ENCODE peak calls at places on chromosomes 11 and 22, in ten cellular contexts. One of them, this sample, is unnamed.

GRCh38 chr11:134724106-134724778 is 312.2 kb upstream of the B3GAT1 start:
- DNase-seq in tibial artery: no peak
- DNase-seq in CD4-positive, alpha-beta T cell: no peak
- DNase-seq in heart left ventricle: no peak
- DNase-seq in thyroid gland: no peak
- DNase-seq in AG10803: no peak
- DNase-seq in GM12878: no peak
- DNase-seq in progenitor cell of endocrine pancreas: no peak
- DNase-seq in GM12865: no peak
- DNase-seq in endothelial cell of umbilical vein: no peak
- DNase-seq in this sample: no peak

GRCh38 chr11:116420770-116421528 is 351.8 kb downstream of the BUD13 start:
- DNase-seq in heart left ventricle: no peak
- DNase-seq in endothelial cell of umbilical vein: no peak
- DNase-seq in AG10803: no peak
- DNase-seq in GM12878: no peak
- DNase-seq in CD4-positive, alpha-beta T cell: no peak
- DNase-seq in thyroid gland: no peak
- DNase-seq in GM12865: no peak
- DNase-seq in tibial artery: no peak
- DNase-seq in progenitor cell of endocrine pancreas: no peak
- DNase-seq in this sample: no peak

GRCh38 chr22:46764140-46764680 is 1.8 kb downstream of the TBC1D22A start:
- DNase-seq in CD4-positive, alpha-beta T cell: no peak
- DNase-seq in progenitor cell of endocrine pancreas: no peak
- DNase-seq in AG10803: no peak
- DNase-seq in GM12865: peak; percentile 27
- DNase-seq in endothelial cell of umbilical vein: no peak
- DNase-seq in GM12878: no peak
- DNase-seq in thyroid gland: no peak
- DNase-seq in heart left ventricle: no peak
- DNase-seq in tibial artery: no peak
- DNase-seq in this sample: no peak

GRCh38 chr22:17728786-17729185 is 45.5 kb downstream of the BID start:
- DNase-seq in AG10803: no peak
- DNase-seq in heart left ventricle: no peak
- DNase-seq in progenitor cell of endocrine pancreas: no peak
- DNase-seq in CD4-positive, alpha-beta T cell: no peak
- DNase-seq in thyroid gland: no peak
- DNase-seq in GM12865: no peak
- DNase-seq in GM12878: no peak
- DNase-seq in endothelial cell of umbilical vein: no peak
- DNase-seq in tibial artery: no peak
- DNase-seq in this sample: no peak

GRCh38 chr11:83628622-83629347 is 342.6 kb upstream of the CCDC90B start:
- DNase-seq in endothelial cell of umbilical vein: no peak
- DNase-seq in GM12878: no peak
- DNase-seq in CD4-positive, alpha-beta T cell: no peak
- DNase-seq in AG10803: no peak
- DNase-seq in thyroid gland: no peak
- DNase-seq in progenitor cell of endocrine pancreas: no peak
- DNase-seq in GM12865: no peak
- DNase-seq in tibial artery: no peak
- DNase-seq in heart left ventricle: no peak
- DNase-seq in this sample: no peak

GRCh38 chr11:11706022-11706421 is 84.2 kb upstream of the GALNT18 start:
- DNase-seq in GM12865: no peak
- DNase-seq in tibial artery: no peak
- DNase-seq in AG10803: no peak
- DNase-seq in GM12878: no peak
- DNase-seq in heart left ventricle: no peak
- DNase-seq in progenitor cell of endocrine pancreas: no peak
- DNase-seq in CD4-positive, alpha-beta T cell: no peak
- DNase-seq in thyroid gland: no peak
- DNase-seq in endothelial cell of umbilical vein: no peak
- DNase-seq in this sample: no peak

GRCh38 chr11:38305682-38306081 is 1707.6 kb upstream of the RAG2 start:
- DNase-seq in CD4-positive, alpha-beta T cell: no peak
- DNase-seq in GM12865: no peak
- DNase-seq in thyroid gland: no peak
- DNase-seq in endothelial cell of umbilical vein: no peak
- DNase-seq in progenitor cell of endocrine pancreas: no peak
- DNase-seq in GM12878: no peak
- DNase-seq in AG10803: no peak
- DNase-seq in heart left ventricle: no peak
- DNase-seq in tibial artery: no peak
- DNase-seq in this sample: no peak

GRCh38 chr11:94706211-94706610 is 61.9 kb upstream of the AMOTL1 start:
- DNase-seq in tibial artery: no peak
- DNase-seq in GM12865: no peak
- DNase-seq in thyroid gland: no peak
- DNase-seq in CD4-positive, alpha-beta T cell: no peak
- DNase-seq in GM12878: no peak
- DNase-seq in progenitor cell of endocrine pancreas: no peak
- DNase-seq in endothelial cell of umbilical vein: no peak
- DNase-seq in AG10803: peak; percentile 46
- DNase-seq in heart left ventricle: peak; percentile 25
- DNase-seq in this sample: no peak

GRCh38 chr11:58316142-58316541 is 42.7 kb downstream of the OR5B17 start:
- DNase-seq in tibial artery: no peak
- DNase-seq in progenitor cell of endocrine pancreas: no peak
- DNase-seq in GM12878: no peak
- DNase-seq in heart left ventricle: no peak
- DNase-seq in AG10803: peak; percentile 39
- DNase-seq in thyroid gland: no peak
- DNase-seq in endothelial cell of umbilical vein: peak; percentile 54
- DNase-seq in GM12865: no peak
- DNase-seq in CD4-positive, alpha-beta T cell: no peak
- DNase-seq in this sample: no peak

GRCh38 chr22:41243361-41243760 is 2.6 kb upstream of the CHADL start:
- DNase-seq in heart left ventricle: no peak
- DNase-seq in thyroid gland: no peak
- DNase-seq in tibial artery: no peak
- DNase-seq in endothelial cell of umbilical vein: no peak
- DNase-seq in GM12878: no peak
- DNase-seq in CD4-positive, alpha-beta T cell: no peak
- DNase-seq in GM12865: no peak
- DNase-seq in AG10803: no peak
- DNase-seq in progenitor cell of endocrine pancreas: no peak
- DNase-seq in this sample: no peak

GRCh38 chr11:92268546-92268945 is 43.9 kb downstream of the FAT3 start:
- DNase-seq in GM12878: no peak
- DNase-seq in heart left ventricle: no peak
- DNase-seq in progenitor cell of endocrine pancreas: no peak
- DNase-seq in AG10803: peak; percentile 27
- DNase-seq in GM12865: no peak
- DNase-seq in endothelial cell of umbilical vein: no peak
- DNase-seq in CD4-positive, alpha-beta T cell: no peak
- DNase-seq in tibial artery: no peak
- DNase-seq in thyroid gland: no peak
- DNase-seq in this sample: no peak

GRCh38 chr11:68269414-68270081 is 2.2 kb downstream of the C11orf24 start:
- DNase-seq in heart left ventricle: peak; percentile 41
- DNase-seq in thyroid gland: no peak
- DNase-seq in tibial artery: no peak
- DNase-seq in endothelial cell of umbilical vein: no peak
- DNase-seq in GM12878: no peak
- DNase-seq in progenitor cell of endocrine pancreas: no peak
- DNase-seq in CD4-positive, alpha-beta T cell: no peak
- DNase-seq in AG10803: peak; percentile 74
- DNase-seq in GM12865: no peak
- DNase-seq in this sample: no peak

GRCh38 chr22:42604403-42604802 is 10.3 kb downstream of the POLDIP3 start:
- DNase-seq in GM12878: no peak
- DNase-seq in GM12865: no peak
- DNase-seq in heart left ventricle: no peak
- DNase-seq in endothelial cell of umbilical vein: no peak
- DNase-seq in CD4-positive, alpha-beta T cell: no peak
- DNase-seq in progenitor cell of endocrine pancreas: no peak
- DNase-seq in tibial artery: no peak
- DNase-seq in AG10803: peak; percentile 43
- DNase-seq in thyroid gland: peak; percentile 87
- DNase-seq in this sample: no peak

GRCh38 chr22:47445716-47446290 is 683.4 kb downstream of the TBC1D22A start:
- DNase-seq in endothelial cell of umbilical vein: no peak
- DNase-seq in GM12878: no peak
- DNase-seq in heart left ventricle: no peak
- DNase-seq in thyroid gland: no peak
- DNase-seq in progenitor cell of endocrine pancreas: no peak
- DNase-seq in tibial artery: no peak
- DNase-seq in AG10803: no peak
- DNase-seq in CD4-positive, alpha-beta T cell: no peak
- DNase-seq in GM12865: no peak
- DNase-seq in this sample: no peak

DNA sequence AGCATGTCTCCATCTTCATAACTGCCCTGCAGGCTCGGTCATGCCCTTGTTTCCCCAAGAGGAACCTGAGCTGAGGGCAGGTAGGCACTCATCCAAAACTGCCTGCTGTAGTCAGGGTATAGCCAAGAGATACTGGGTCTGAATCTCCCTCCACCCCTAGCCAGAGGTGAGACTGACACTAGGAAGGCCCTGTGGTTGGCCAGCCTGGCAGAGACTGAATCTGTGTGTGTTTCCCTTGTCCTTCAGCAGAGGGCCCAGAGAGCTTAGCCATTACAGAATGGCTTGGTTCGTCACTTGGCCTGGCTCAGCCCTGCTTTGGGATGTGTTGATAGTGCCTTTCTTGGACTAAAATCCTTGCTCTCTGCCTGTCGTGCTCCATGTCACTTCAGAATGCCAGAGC is 79.3 kb upstream of the SUSD2 start:
- DNase-seq in tibial artery: peak; percentile 68
- DNase-seq in thyroid gland: no peak
- DNase-seq in CD4-positive, alpha-beta T cell: no peak
- DNase-seq in progenitor cell of endocrine pancreas: no peak
- DNase-seq in AG10803: no peak
- DNase-seq in endothelial cell of umbilical vein: no peak
- DNase-seq in GM12878: no peak
- DNase-seq in GM12865: no peak
- DNase-seq in heart left ventricle: peak; percentile 52
- DNase-seq in this sample: no peak
- TF ChIP-seq CTCF in tibial artery: peak; percentile 33
- TF ChIP-seq CTCF in thyroid gland: no peak
- TF ChIP-seq CTCF in CD4-positive, alpha-beta T cell: no peak
- TF ChIP-seq CTCF in progenitor cell of endocrine pancreas: no peak
- TF ChIP-seq CTCF in AG10803: no peak
- TF ChIP-seq CTCF in endothelial cell of umbilical vein: no peak
- TF ChIP-seq CTCF in GM12878: no peak
- TF ChIP-seq CTCF in GM12865: no peak
- TF ChIP-seq CTCF in heart left ventricle: peak; percentile 6
- TF ChIP-seq CTCF in this sample: no peak

DNA sequence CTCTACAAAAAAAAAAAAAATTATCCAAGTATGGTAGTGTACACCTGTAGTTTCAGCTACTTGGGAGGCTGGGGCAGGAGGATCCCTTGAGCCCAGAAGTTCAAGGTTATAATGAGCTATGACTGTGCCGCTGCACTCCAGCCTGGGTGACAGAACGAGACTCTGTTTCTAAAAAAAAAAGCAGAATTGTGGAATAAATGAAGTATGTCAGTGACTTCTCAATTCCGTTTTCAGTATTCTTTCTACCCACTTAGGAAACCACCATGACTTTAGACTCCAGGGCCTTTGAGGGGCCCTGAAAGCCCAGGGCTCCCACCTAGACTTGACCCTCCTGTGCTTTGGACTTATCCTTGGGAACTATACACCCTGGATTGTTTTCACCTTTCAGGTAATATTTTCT is 6.5 kb upstream of the NUP160 start:
- DNase-seq in GM12878: no peak
- DNase-seq in AG10803: no peak
- DNase-seq in heart left ventricle: no peak
- DNase-seq in tibial artery: no peak
- DNase-seq in thyroid gland: no peak
- DNase-seq in endothelial cell of umbilical vein: no peak
- DNase-seq in GM12865: peak; percentile 71
- DNase-seq in CD4-positive, alpha-beta T cell: no peak
- DNase-seq in progenitor cell of endocrine pancreas: no peak
- DNase-seq in this sample: no peak
- TF ChIP-seq CTCF in GM12878: no peak
- TF ChIP-seq CTCF in AG10803: no peak
- TF ChIP-seq CTCF in heart left ventricle: no peak
- TF ChIP-seq CTCF in tibial artery: no peak
- TF ChIP-seq CTCF in thyroid gland: no peak
- TF ChIP-seq CTCF in endothelial cell of umbilical vein: no peak
- TF ChIP-seq CTCF in GM12865: no peak
- TF ChIP-seq CTCF in CD4-positive, alpha-beta T cell: no peak
- TF ChIP-seq CTCF in progenitor cell of endocrine pancreas: no peak
- TF ChIP-seq CTCF in this sample: no peak

GRCh38 chr22:31952459-31952858 is 8.1 kb downstream of the YWHAH start:
- DNase-seq in heart left ventricle: no peak
- DNase-seq in progenitor cell of endocrine pancreas: no peak
- DNase-seq in endothelial cell of umbilical vein: peak; percentile 89
- DNase-seq in AG10803: peak; percentile 87
- DNase-seq in CD4-positive, alpha-beta T cell: no peak
- DNase-seq in GM12878: no peak
- DNase-seq in thyroid gland: no peak
- DNase-seq in GM12865: no peak
- DNase-seq in tibial artery: no peak
- DNase-seq in this sample: no peak
- TF ChIP-seq CTCF in heart left ventricle: no peak
- TF ChIP-seq CTCF in progenitor cell of endocrine pancreas: no peak
- TF ChIP-seq CTCF in endothelial cell of umbilical vein: no peak
- TF ChIP-seq CTCF in AG10803: no peak
- TF ChIP-seq CTCF in CD4-positive, alpha-beta T cell: no peak
- TF ChIP-seq CTCF in GM12878: no peak
- TF ChIP-seq CTCF in thyroid gland: no peak
- TF ChIP-seq CTCF in GM12865: no peak
- TF ChIP-seq CTCF in tibial artery: no peak
- TF ChIP-seq CTCF in this sample: no peak

GRCh38 chr22:37796079-37796478 is 11.7 kb upstream of the GCAT start:
- DNase-seq in tibial artery: no peak
- DNase-seq in GM12878: no peak
- DNase-seq in endothelial cell of umbilical vein: no peak
- DNase-seq in thyroid gland: no peak
- DNase-seq in progenitor cell of endocrine pancreas: no peak
- DNase-seq in GM12865: no peak
- DNase-seq in heart left ventricle: no peak
- DNase-seq in CD4-positive, alpha-beta T cell: no peak
- DNase-seq in AG10803: no peak
- DNase-seq in this sample: no peak

GRCh38 chr22:37802310-37803194 is 5.2 kb upstream of the GCAT start:
- DNase-seq in CD4-positive, alpha-beta T cell: no peak
- DNase-seq in GM12878: no peak
- DNase-seq in progenitor cell of endocrine pancreas: peak; percentile 51
- DNase-seq in endothelial cell of umbilical vein: peak; percentile 51
- DNase-seq in tibial artery: no peak
- DNase-seq in heart left ventricle: peak; percentile 72
- DNase-seq in AG10803: peak; percentile 42
- DNase-seq in GM12865: no peak
- DNase-seq in thyroid gland: peak; percentile 77
- DNase-seq in this sample: peak; percentile 66

GRCh38 chr22:37794376-37794775 is 13.4 kb upstream of the GCAT start:
- DNase-seq in progenitor cell of endocrine pancreas: no peak
- DNase-seq in heart left ventricle: no peak
- DNase-seq in endothelial cell of umbilical vein: no peak
- DNase-seq in GM12865: no peak
- DNase-seq in thyroid gland: no peak
- DNase-seq in AG10803: no peak
- DNase-seq in GM12878: no peak
- DNase-seq in CD4-positive, alpha-beta T cell: no peak
- DNase-seq in tibial artery: no peak
- DNase-seq in this sample: no peak

GRCh38 chr22:37801946-37802309 is 5.8 kb upstream of the GCAT start:
- DNase-seq in tibial artery: no peak
- DNase-seq in endothelial cell of umbilical vein: no peak
- DNase-seq in GM12878: no peak
- DNase-seq in CD4-positive, alpha-beta T cell: no peak
- DNase-seq in heart left ventricle: no peak
- DNase-seq in AG10803: no peak
- DNase-seq in thyroid gland: no peak
- DNase-seq in GM12865: no peak
- DNase-seq in progenitor cell of endocrine pancreas: no peak
- DNase-seq in this sample: no peak

GRCh38 chr22:37797874-37798500 is 9.7 kb upstream of the GCAT start:
- DNase-seq in GM12865: peak; percentile 27
- DNase-seq in CD4-positive, alpha-beta T cell: no peak
- DNase-seq in heart left ventricle: no peak
- DNase-seq in GM12878: no peak
- DNase-seq in thyroid gland: peak; percentile 60
- DNase-seq in AG10803: no peak
- DNase-seq in endothelial cell of umbilical vein: no peak
- DNase-seq in progenitor cell of endocrine pancreas: no peak
- DNase-seq in tibial artery: no peak
- DNase-seq in this sample: no peak
- TF ChIP-seq CTCF in GM12865: no peak
- TF ChIP-seq CTCF in CD4-positive, alpha-beta T cell: no peak
- TF ChIP-seq CTCF in heart left ventricle: no peak
- TF ChIP-seq CTCF in GM12878: no peak
- TF ChIP-seq CTCF in thyroid gland: no peak
- TF ChIP-seq CTCF in AG10803: no peak
- TF ChIP-seq CTCF in endothelial cell of umbilical vein: no peak
- TF ChIP-seq CTCF in progenitor cell of endocrine pancreas: no peak
- TF ChIP-seq CTCF in tibial artery: no peak
- TF ChIP-seq CTCF in this sample: no peak

This sample was measured in neural crest cell.